ENCODE peak calls at places on chromosomes 4 and X, in six cellular contexts. One of them, this sample, is unnamed.

GRCh38 chrX:47384502-47384901 is 14.1 kb downstream of the ZNF157 start:
- DNase-seq in AG20443: peak
- DNase-seq in activated CD8-positive, alpha-beta memory T cell treated with anti-CD3 and anti-CD28 coated beads for 48 hours: no peak
- DNase-seq in NCI-H1092: peak
- DNase-seq in retinal pigment epithelial cell: peak
- DNase-seq in SW480: peak
- DNase-seq in this sample: peak

GRCh38 chrX:130637591-130637990 is 235.8 kb downstream of the RBMX2 start:
- DNase-seq in AG20443: peak
- DNase-seq in activated CD8-positive, alpha-beta memory T cell treated with anti-CD3 and anti-CD28 coated beads for 48 hours: no peak
- DNase-seq in retinal pigment epithelial cell: no peak
- DNase-seq in SW480: no peak
- DNase-seq in NCI-H1092: no peak
- DNase-seq in this sample: no peak

GRCh38 chr4:102554482-102554881 is 53.3 kb downstream of the NFKB1 start:
- DNase-seq in AG20443: peak
- DNase-seq in retinal pigment epithelial cell: no peak
- DNase-seq in activated CD8-positive, alpha-beta memory T cell treated with anti-CD3 and anti-CD28 coated beads for 48 hours: no peak
- DNase-seq in SW480: no peak
- DNase-seq in NCI-H1092: no peak
- DNase-seq in this sample: no peak

GRCh38 chr4:167290684-167291083 is 56.4 kb upstream of the SPOCK3 start:
- DNase-seq in SW480: no peak
- DNase-seq in AG20443: no peak
- DNase-seq in NCI-H1092: no peak
- DNase-seq in retinal pigment epithelial cell: no peak
- DNase-seq in activated CD8-positive, alpha-beta memory T cell treated with anti-CD3 and anti-CD28 coated beads for 48 hours: no peak
- DNase-seq in this sample: no peak

GRCh38 chr4:169013396-169013795 is 3.3 kb upstream of the CBR4 start:
- DNase-seq in retinal pigment epithelial cell: no peak
- DNase-seq in AG20443: no peak
- DNase-seq in NCI-H1092: no peak
- DNase-seq in activated CD8-positive, alpha-beta memory T cell treated with anti-CD3 and anti-CD28 coated beads for 48 hours: no peak
- DNase-seq in SW480: no peak
- DNase-seq in this sample: no peak

GRCh38 chr4:98568896-98569663 is 89.3 kb downstream of the TSPAN5 start:
- DNase-seq in activated CD8-positive, alpha-beta memory T cell treated with anti-CD3 and anti-CD28 coated beads for 48 hours: no peak
- DNase-seq in NCI-H1092: no peak
- DNase-seq in SW480: no peak
- DNase-seq in retinal pigment epithelial cell: no peak
- DNase-seq in AG20443: no peak
- DNase-seq in this sample: no peak

GRCh38 chr4:89056953-89057398 is at the start of gene FAM13A:
- DNase-seq in activated CD8-positive, alpha-beta memory T cell treated with anti-CD3 and anti-CD28 coated beads for 48 hours: no peak
- DNase-seq in AG20443: peak
- DNase-seq in retinal pigment epithelial cell: peak
- DNase-seq in SW480: peak
- DNase-seq in NCI-H1092: peak
- DNase-seq in this sample: no peak

GRCh38 chrX:13903405-13903804 is 86.5 kb upstream of the GPM6B start:
- DNase-seq in retinal pigment epithelial cell: no peak
- DNase-seq in NCI-H1092: no peak
- DNase-seq in AG20443: no peak
- DNase-seq in activated CD8-positive, alpha-beta memory T cell treated with anti-CD3 and anti-CD28 coated beads for 48 hours: no peak
- DNase-seq in SW480: no peak
- DNase-seq in this sample: no peak

GRCh38 chrX:29662101-29662500 is 553.3 kb upstream of the MAGEB2 start:
- DNase-seq in retinal pigment epithelial cell: no peak
- DNase-seq in activated CD8-positive, alpha-beta memory T cell treated with anti-CD3 and anti-CD28 coated beads for 48 hours: no peak
- DNase-seq in AG20443: no peak
- DNase-seq in NCI-H1092: no peak
- DNase-seq in SW480: peak
- DNase-seq in this sample: no peak

GRCh38 chrX:111095974-111096870 is at the start of gene PAK3:
- DNase-seq in AG20443: peak
- DNase-seq in NCI-H1092: peak
- DNase-seq in retinal pigment epithelial cell: peak
- DNase-seq in activated CD8-positive, alpha-beta memory T cell treated with anti-CD3 and anti-CD28 coated beads for 48 hours: no peak
- DNase-seq in SW480: no peak
- DNase-seq in this sample: no peak

GRCh38 chrX:6149231-6149870 is 79.3 kb downstream of the NLGN4X start:
- DNase-seq in activated CD8-positive, alpha-beta memory T cell treated with anti-CD3 and anti-CD28 coated beads for 48 hours: no peak
- DNase-seq in SW480: no peak
- DNase-seq in retinal pigment epithelial cell: no peak
- DNase-seq in NCI-H1092: peak
- DNase-seq in AG20443: no peak
- DNase-seq in this sample: no peak

GRCh38 chr4:113290666-113291065 is 241.2 kb downstream of the ANK2 start:
- DNase-seq in activated CD8-positive, alpha-beta memory T cell treated with anti-CD3 and anti-CD28 coated beads for 48 hours: no peak
- DNase-seq in NCI-H1092: no peak
- DNase-seq in retinal pigment epithelial cell: peak
- DNase-seq in AG20443: no peak
- DNase-seq in SW480: no peak
- DNase-seq in this sample: no peak

GRCh38 chrX:21996872-21997271 is 35.3 kb upstream of the PHEX start:
- DNase-seq in retinal pigment epithelial cell: no peak
- DNase-seq in AG20443: peak
- DNase-seq in SW480: no peak
- DNase-seq in NCI-H1092: no peak
- DNase-seq in activated CD8-positive, alpha-beta memory T cell treated with anti-CD3 and anti-CD28 coated beads for 48 hours: no peak
- DNase-seq in this sample: no peak

GRCh38 chrX:38999967-39000745 is 198.9 kb downstream of the MID1IP1 start:
- DNase-seq in NCI-H1092: no peak
- DNase-seq in SW480: no peak
- DNase-seq in retinal pigment epithelial cell: no peak
- DNase-seq in AG20443: no peak
- DNase-seq in activated CD8-positive, alpha-beta memory T cell treated with anti-CD3 and anti-CD28 coated beads for 48 hours: no peak
- DNase-seq in this sample: no peak

GRCh38 chrX:49103637-49104036 is 19.9 kb downstream of the GPKOW start:
- DNase-seq in SW480: no peak
- DNase-seq in retinal pigment epithelial cell: no peak
- DNase-seq in AG20443: no peak
- DNase-seq in activated CD8-positive, alpha-beta memory T cell treated with anti-CD3 and anti-CD28 coated beads for 48 hours: no peak
- DNase-seq in NCI-H1092: no peak
- DNase-seq in this sample: no peak

GRCh38 chr4:22030321-22030720 is 81.7 kb upstream of the KCNIP4 start:
- DNase-seq in AG20443: no peak
- DNase-seq in activated CD8-positive, alpha-beta memory T cell treated with anti-CD3 and anti-CD28 coated beads for 48 hours: no peak
- DNase-seq in retinal pigment epithelial cell: no peak
- DNase-seq in SW480: no peak
- DNase-seq in NCI-H1092: peak
- DNase-seq in this sample: no peak

GRCh38 chr4:23373269-23373668 is 516.6 kb downstream of the PPARGC1A start:
- DNase-seq in SW480: peak
- DNase-seq in retinal pigment epithelial cell: peak
- DNase-seq in activated CD8-positive, alpha-beta memory T cell treated with anti-CD3 and anti-CD28 coated beads for 48 hours: no peak
- DNase-seq in NCI-H1092: no peak
- DNase-seq in AG20443: no peak
- DNase-seq in this sample: no peak

GRCh38 chr4:87657525-87657924 is 7.4 kb downstream of the DMP1 start:
- DNase-seq in retinal pigment epithelial cell: peak
- DNase-seq in SW480: peak
- DNase-seq in NCI-H1092: no peak
- DNase-seq in activated CD8-positive, alpha-beta memory T cell treated with anti-CD3 and anti-CD28 coated beads for 48 hours: no peak
- DNase-seq in AG20443: no peak
- DNase-seq in this sample: no peak

GRCh38 chr4:190018201-190018920 is 8.7 kb downstream of the FRG2 start:
- DNase-seq in NCI-H1092: no peak
- DNase-seq in AG20443: peak
- DNase-seq in SW480: no peak
- DNase-seq in activated CD8-positive, alpha-beta memory T cell treated with anti-CD3 and anti-CD28 coated beads for 48 hours: no peak
- DNase-seq in retinal pigment epithelial cell: no peak
- DNase-seq in this sample: no peak

GRCh38 chr4:171847751-171848150 is 34.5 kb downstream of the GALNTL6 start:
- DNase-seq in AG20443: no peak
- DNase-seq in retinal pigment epithelial cell: no peak
- DNase-seq in activated CD8-positive, alpha-beta memory T cell treated with anti-CD3 and anti-CD28 coated beads for 48 hours: no peak
- DNase-seq in SW480: no peak
- DNase-seq in NCI-H1092: no peak
- DNase-seq in this sample: no peak

GRCh38 chrX:16836371-16836770 is 33.8 kb downstream of the RBBP7 start:
- DNase-seq in AG20443: peak
- DNase-seq in activated CD8-positive, alpha-beta memory T cell treated with anti-CD3 and anti-CD28 coated beads for 48 hours: no peak
- DNase-seq in SW480: no peak
- DNase-seq in retinal pigment epithelial cell: peak
- DNase-seq in NCI-H1092: no peak
- DNase-seq in this sample: no peak

GRCh38 chr4:74884282-74884681 is 48.6 kb upstream of the PARM1 start:
- DNase-seq in NCI-H1092: no peak
- DNase-seq in retinal pigment epithelial cell: no peak
- DNase-seq in SW480: no peak
- DNase-seq in AG20443: no peak
- DNase-seq in activated CD8-positive, alpha-beta memory T cell treated with anti-CD3 and anti-CD28 coated beads for 48 hours: no peak
- DNase-seq in this sample: no peak

GRCh38 chr4:89242864-89243740 is 64.5 kb downstream of the GPRIN3 start:
- DNase-seq in SW480: no peak
- DNase-seq in NCI-H1092: peak
- DNase-seq in activated CD8-positive, alpha-beta memory T cell treated with anti-CD3 and anti-CD28 coated beads for 48 hours: no peak
- DNase-seq in AG20443: no peak
- DNase-seq in retinal pigment epithelial cell: no peak
- DNase-seq in this sample: no peak

GRCh38 chrX:9456250-9457074 is 8.4 kb upstream of the TBL1X start:
- DNase-seq in retinal pigment epithelial cell: no peak
- DNase-seq in NCI-H1092: no peak
- DNase-seq in AG20443: no peak
- DNase-seq in activated CD8-positive, alpha-beta memory T cell treated with anti-CD3 and anti-CD28 coated beads for 48 hours: no peak
- DNase-seq in SW480: no peak
- DNase-seq in this sample: no peak

This sample was measured in GM19239.